ENCODE peak calls at places on chromosomes 11 and 22, in six cellular contexts. R is HCT116, V is adipocyte, O is foreskin fibroblast, F is PC-9, P is breast epithelium. A is an unnamed sample.

GRCh38 chr22:24096401-24097115 is 84.7 kb upstream of the SUSD2 start:
- DNase-seq in R (no peak), V (no peak), O (no peak), F (no peak), P (peak; percentile 41), A (no peak)

GRCh38 chr11:106961518-106961917 is 56.8 kb downstream of the GUCY1A2 start:
- DNase-seq in R (no peak), V (peak; percentile 90), O (peak; percentile 83), F (no peak), P (no peak), A (no peak)

GRCh38 chr11:107018274-107018901 is at the start of gene GUCY1A2:
- DNase-seq in R (no peak), V (peak; percentile 63), O (no peak), F (no peak), P (no peak), A (no peak)

GRCh38 chr11:121524233-121524631 is 71.5 kb upstream of the SORL1-AS1 start:
- DNase-seq in R (no peak), V (no peak), O (peak; percentile 11), F (no peak), P (no peak), A (no peak)

GRCh38 chr11:15374418-15374817 is 259.7 kb downstream of the INSC start:
- DNase-seq in R (no peak), V (no peak), O (no peak), F (no peak), P (no peak), A (no peak)

GRCh38 chr11:110125632-110126031 is 32.4 kb downstream of the ZC3H12C start:
- DNase-seq in R (no peak), V (peak; percentile 19), O (peak; percentile 87), F (no peak), P (no peak), A (no peak)

GRCh38 chr11:114242032-114242431 is 54.2 kb upstream of the NNMT start:
- DNase-seq in R (no peak), V (no peak), O (no peak), F (no peak), P (no peak), A (no peak)

GRCh38 chr22:19092725-19093124 is 29.5 kb downstream of the DGCR2 start:
- DNase-seq in R (no peak), V (no peak), O (no peak), F (no peak), P (no peak), A (no peak)

GRCh38 chr11:113567097-113567496 is 91.9 kb upstream of the DRD2 start:
- DNase-seq in R (no peak), V (no peak), O (no peak), F (no peak), P (no peak), A (no peak)

GRCh38 chr22:38494498-38494897 is 11.6 kb downstream of the DDX17 start:
- DNase-seq in R (no peak), V (no peak), O (no peak), F (no peak), P (no peak), A (no peak)

GRCh38 chr11:132913295-132913694 is 619.0 kb downstream of the OPCML start:
- DNase-seq in R (no peak), V (no peak), O (no peak), F (no peak), P (no peak), A (no peak)

GRCh38 chr22:28923826-28924732 is 40.7 kb downstream of the ZNRF3 start:
- DNase-seq in R (peak; percentile 55), V (no peak), O (no peak), F (no peak), P (peak; percentile 60), A (no peak)

GRCh38 chr11:31060880-31061279 is 308.7 kb downstream of the DCDC1 start:
- DNase-seq in R (no peak), V (peak; percentile 3), O (no peak), F (no peak), P (no peak), A (no peak)

GRCh38 chr22:24553597-24554315 is 1.2 kb downstream of the GUCD1 start:
- DNase-seq in R (no peak), V (peak; percentile 55), O (no peak), F (no peak), P (no peak), A (no peak)

GRCh38 chr11:560305-561147 is at the start of the genes LMNTD2 and RASSF7:
- DNase-seq in R (peak; percentile 76), V (peak; percentile 95), O (peak; percentile 75), F (peak; percentile 89), P (peak; percentile 92), A (peak; percentile 79)

GRCh38 chr11:29783506-29783905 is 233.3 kb downstream of the KCNA4 start:
- DNase-seq in R (no peak), V (no peak), O (no peak), F (no peak), P (no peak), A (no peak)

GRCh38 chr11:35962373-35963138 is 18.7 kb downstream of the LDLRAD3 start:
- DNase-seq in R (no peak), V (no peak), O (no peak), F (no peak), P (no peak), A (no peak)

GRCh38 chr11:70934999-70935768 is 317.2 kb downstream of the SHANK2 start:
- DNase-seq in R (peak; percentile 28), V (peak; percentile 13), O (no peak), F (peak; percentile 49), P (no peak), A (no peak)

GRCh38 chr22:27133951-27134664 is 476.7 kb downstream of the MIAT start:
- DNase-seq in R (no peak), V (peak; percentile 79), O (peak; percentile 81), F (peak; percentile 45), P (no peak), A (no peak)

GRCh38 chr22:48118654-48119053 is 1356.2 kb downstream of the TBC1D22A start:
- DNase-seq in R (no peak), V (no peak), O (no peak), F (no peak), P (no peak), A (no peak)

GRCh38 chr11:109819410-109819809 is 273.8 kb upstream of the ZC3H12C start:
- DNase-seq in R (no peak), V (no peak), O (no peak), F (no peak), P (no peak), A (no peak)

GRCh38 chr11:9002920-9003572 is 755 bp downstream of the NRIP3 start:
- DNase-seq in R (no peak), V (peak; percentile 32), O (no peak), F (no peak), P (no peak), A (no peak)

GRCh38 chr11:32366671-32367070 is 68.7 kb downstream of the WT1 start:
- DNase-seq in R (no peak), V (no peak), O (no peak), F (no peak), P (no peak), A (no peak)

GRCh38 chr11:132644511-132644910 is 887.8 kb downstream of the OPCML start:
- DNase-seq in R (no peak), V (no peak), O (no peak), F (no peak), P (no peak), A (no peak)

GRCh38 chr11:19367051-19367709 is 126.4 kb upstream of the E2F8 start:
- DNase-seq in R (no peak), V (peak; percentile 18), O (peak; percentile 51), F (no peak), P (no peak), A (no peak)

GRCh38 chr11:119148855-119149370 is at the start of gene ABCG4:
- DNase-seq in R (no peak), V (peak; percentile 60), O (no peak), F (no peak), P (no peak), A (no peak)

GRCh38 chr11:33376331-33377099 is 119.3 kb downstream of the HIPK3 start:
- DNase-seq in R (no peak), V (peak; percentile 66), O (peak; percentile 17), F (peak; percentile 30), P (no peak), A (no peak)

GRCh38 chr11:110134120-110134519 is 40.9 kb downstream of the ZC3H12C start:
- DNase-seq in R (no peak), V (no peak), O (no peak), F (no peak), P (no peak), A (no peak)

GRCh38 chr11:10975287-10975721 is 117.5 kb upstream of the ZBED5 start:
- DNase-seq in R (no peak), V (no peak), O (no peak), F (no peak), P (no peak), A (no peak)

GRCh38 chr11:35247428-35247827 is 108.5 kb downstream of the CD44 start:
- DNase-seq in R (no peak), V (no peak), O (no peak), F (no peak), P (no peak), A (no peak)

GRCh38 chr11:127898422-127899365 is 688.7 kb downstream of the ETS1 start:
- DNase-seq in R (no peak), V (no peak), O (no peak), F (no peak), P (no peak), A (no peak)

GRCh38 chr11:127902405-127902804 is 685.0 kb downstream of the ETS1 start:
- DNase-seq in R (no peak), V (peak; percentile 13), O (no peak), F (no peak), P (no peak), A (no peak)
- H3K4me3 ChIP-seq in R (no peak overlapping the region), V (no peak overlapping the region), O (no peak overlapping the region), F (no peak overlapping the region), P (no peak overlapping the region), A (no peak overlapping the region)

DNA sequence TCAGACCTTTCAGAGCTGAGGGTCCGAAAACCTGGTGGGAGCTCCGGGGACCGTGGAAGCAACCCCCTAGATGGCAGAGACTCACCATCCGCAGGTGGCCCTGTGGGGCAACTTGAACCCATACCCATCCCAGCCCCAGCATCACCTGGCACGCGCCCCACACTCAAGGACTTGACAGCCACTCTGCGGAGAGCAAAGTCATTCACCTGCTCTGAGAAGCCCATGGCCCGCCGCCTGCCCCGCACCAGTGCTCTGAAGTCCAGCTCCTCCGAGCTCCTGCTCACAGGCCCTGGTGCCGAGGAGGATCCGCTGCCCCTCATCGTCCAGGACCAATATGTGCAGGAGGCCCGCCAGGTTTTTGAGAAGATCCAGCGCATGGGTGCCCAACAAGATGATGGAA is 2.0 kb downstream of the ARHGEF17 start:
- DNase-seq in R (no peak), V (no peak), O (no peak), F (no peak), P (no peak), A (no peak)
- H3K4me3 ChIP-seq in R (peak overlapping the region; percentile 77), V (peak overlapping the region; percentile 94), O (peak overlapping the region; percentile 88), F (peak overlapping the region; percentile 95), P (peak overlapping the region; percentile 81), A (peak overlapping the region; percentile 73)

GRCh38 chr11:46243796-46244109 is 33.7 kb upstream of the CREB3L1 start:
- DNase-seq in R (no peak), V (no peak), O (no peak), F (no peak), P (no peak), A (no peak)
- H3K4me3 ChIP-seq in R (peak overlapping the region; percentile 79), V (peak overlapping the region; percentile 77), O (peak overlapping the region; percentile 39), F (peak overlapping the region; percentile 62), P (peak overlapping the region; percentile 63), A (peak overlapping the region; percentile 50)

DNA sequence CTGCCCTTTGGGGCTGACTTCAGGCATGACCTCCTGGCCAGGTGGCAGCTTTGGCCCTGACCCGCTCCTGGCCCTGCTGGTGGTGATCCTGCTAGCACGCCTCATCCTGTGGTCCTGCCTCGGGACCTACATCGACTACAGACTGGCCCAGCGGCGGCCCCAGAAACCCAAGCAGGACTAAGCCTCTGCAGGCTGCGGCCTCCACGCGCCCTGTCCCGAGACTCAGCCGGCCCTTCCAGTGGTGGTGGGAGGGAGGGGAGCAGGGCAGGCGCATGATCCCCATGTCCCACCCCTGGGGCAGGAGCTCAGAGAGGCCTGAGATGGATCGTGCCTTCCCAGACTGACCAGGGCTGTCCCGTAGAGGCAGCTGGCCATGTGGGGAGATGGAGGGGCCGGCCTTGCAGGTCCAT is 2.1 kb downstream of the SMIM38 start:
- DNase-seq in R (no peak), V (no peak), O (no peak), F (no peak), P (no peak), A (no peak)
- H3K4me3 ChIP-seq in R (no peak overlapping the region), V (no peak overlapping the region), O (no peak overlapping the region), F (no peak overlapping the region), P (peak overlapping the region; percentile 32), A (no peak overlapping the region)

A was measured in esophagus squamous epithelium.